ENCODE peak calls at places on chromosomes 6 and 20, in six cellular contexts. C is bronchial epithelial cell; W is RWPE2; U is CD4-positive, alpha-beta memory T cell; E is psoas muscle; S is fibroblast of lung. X is an unnamed sample. For H3K36me3, the result is how much of the 10 kb centered on the place peaks cover.

GRCh38 chr20:4059631-4060030 is 44.3 kb upstream of the RNF24 start:
- DNase-seq in E (no peak), U (no peak), W (peak), C (no peak), S (no peak), X (no peak)

GRCh38 chr6:148943451-148943850 is 196.6 kb downstream of the UST start:
- DNase-seq in U (no peak), S (no peak), C (no peak), E (no peak), W (no peak), X (no peak)

GRCh38 chr6:25966707-25967106 is 4.1 kb downstream of the TRIM38 start:
- DNase-seq in E (no peak), S (no peak), C (no peak), U (no peak), W (no peak), X (no peak)

GRCh38 chr6:121597654-121598053 is 162.2 kb downstream of the GJA1 start:
- DNase-seq in E (no peak), S (peak), C (peak), U (no peak), W (no peak), X (no peak)

GRCh38 chr6:158698876-158699440 is 49.1 kb downstream of the SYTL3 start:
- DNase-seq in U (no peak), W (no peak), S (peak), E (no peak), C (no peak), X (no peak)

GRCh38 chr6:166167258-166167731 is 356 bp downstream of the TBXT start:
- DNase-seq in S (no peak), E (no peak), C (no peak), W (no peak), U (no peak), X (no peak)

GRCh38 chr20:54228841-54229240 is 21.0 kb downstream of the PFDN4 start:
- DNase-seq in U (no peak), C (peak), S (no peak), E (no peak), W (no peak), X (no peak)

GRCh38 chr6:44615621-44616020 is 228.1 kb downstream of the CDC5L start:
- DNase-seq in E (no peak), C (no peak), U (no peak), W (no peak), S (no peak), X (no peak)

GRCh38 chr20:23937303-23938117 is 51.1 kb downstream of the GGTLC1 start:
- DNase-seq in U (peak), S (peak), E (no peak), W (no peak), C (peak), X (peak)

GRCh38 chr6:125789167-125789566 is 1.6 kb upstream of the NCOA7 start:
- DNase-seq in E (no peak), C (no peak), S (no peak), W (no peak), U (no peak), X (no peak)

GRCh38 chr6:7136859-7137334 is 29.1 kb downstream of the RREB1 start:
- DNase-seq in S (no peak), E (no peak), U (no peak), W (no peak), C (no peak), X (no peak)

GRCh38 chr20:50274570-50275430 is 84.2 kb downstream of the CEBPB start:
- DNase-seq in S (no peak), U (no peak), C (no peak), E (peak), W (peak), X (no peak)

GRCh38 chr6:37088897-37089296 is 81.1 kb upstream of the PIM1 start:
- DNase-seq in C (no peak), E (no peak), S (peak), U (no peak), W (no peak), X (no peak)

GRCh38 chr6:6806793-6807518 is 218.4 kb downstream of the LY86 start:
- DNase-seq in C (peak), W (no peak), S (no peak), U (no peak), E (no peak), X (no peak)

GRCh38 chr6:104486003-104486402 is 373.7 kb downstream of the HACE1 start:
- DNase-seq in E (no peak), W (no peak), U (no peak), C (no peak), S (no peak), X (no peak)

GRCh38 chr6:105892577-105893262 is 193.4 kb upstream of the PRDM1 start:
- DNase-seq in S (no peak), W (no peak), E (no peak), U (no peak), C (no peak), X (no peak)

GRCh38 chr6:69976591-69977090 is 110.3 kb downstream of the COL19A1 start:
- DNase-seq in E (no peak), W (no peak), S (no peak), U (no peak), C (peak), X (no peak)

GRCh38 chr6:162443101-162443500 is 284.5 kb downstream of the PRKN start:
- DNase-seq in U (no peak), E (no peak), C (peak), S (no peak), W (no peak), X (no peak)

GRCh38 chr6:137903933-137904821 is 37.1 kb downstream of the TNFAIP3 start:
- DNase-seq in W (no peak), E (no peak), U (no peak), S (no peak), C (peak), X (no peak)

GRCh38 chr6:6785163-6785521 is 196.6 kb downstream of the LY86 start:
- DNase-seq in W (no peak), E (no peak), U (no peak), C (no peak), S (peak), X (no peak)

GRCh38 chr20:34514897-34515483 is 1.2 kb upstream of the DYNLRB1 start:
- DNase-seq in W (no peak), S (peak), C (no peak), E (no peak), U (no peak), X (no peak)

GRCh38 chr6:98880486-98880885 is 46.1 kb downstream of the POU3F2 start:
- DNase-seq in S (no peak), E (no peak), U (no peak), W (no peak), C (no peak), X (no peak)

GRCh38 chr6:52326540-52327364 is 35.2 kb upstream of the PAQR8 start:
- DNase-seq in S (no peak), E (no peak), U (no peak), C (no peak), W (no peak), X (no peak)

GRCh38 chr6:117008618-117009017 is 131.6 kb downstream of the RFX6 start:
- DNase-seq in E (no peak), U (no peak), S (no peak), C (no peak), W (no peak), X (no peak)

GRCh38 chr6:25324076-25324762 is 45.0 kb downstream of the CARMIL1 start:
- DNase-seq in S (no peak), U (no peak), E (no peak), C (no peak), W (no peak), X (no peak)

GRCh38 chr6:79672631-79673065 is 41.5 kb downstream of the SH3BGRL2 start:
- DNase-seq in W (no peak), C (peak), U (no peak), S (peak), E (no peak), X (peak)

GRCh38 chr6:151242420-151242841 is 2.7 kb downstream of the AKAP12 start:
- DNase-seq in S (no peak), U (no peak), W (no peak), E (no peak), C (no peak), X (no peak)

GRCh38 chr6:130670142-130670541 is 157.1 kb upstream of the SMLR1 start:
- DNase-seq in S (no peak), U (no peak), C (no peak), W (no peak), E (no peak), X (no peak)

GRCh38 chr6:168126566-168127383 is 47.8 kb upstream of the FRMD1 start:
- DNase-seq in U (no peak), S (no peak), W (no peak), C (no peak), E (no peak), X (no peak)

GRCh38 chr6:25706314-25707014 is 48.1 kb upstream of the SLC17A4 start:
- DNase-seq in U (no peak), E (peak), C (peak), S (peak), W (no peak), X (no peak)

GRCh38 chr6:66788579-66788978 is 1081.6 kb upstream of the EYS start:
- DNase-seq in W (no peak), U (no peak), E (no peak), S (no peak), C (no peak), X (no peak)

GRCh38 chr6:81204741-81205140 is 547.7 kb downstream of the TENT5A start:
- DNase-seq in W (no peak), U (no peak), E (no peak), C (no peak), S (peak), X (no peak)

GRCh38 chr20:36784900-36785299 is 11.3 kb upstream of the DSN1 start:
- DNase-seq in U (no peak), C (no peak), S (peak), E (peak), W (no peak), X (no peak)

GRCh38 chr6:41167173-41167963 is 4.5 kb upstream of the TREM2 start:
- DNase-seq in W (no peak), S (peak), C (peak), E (no peak), U (no peak), X (no peak)

GRCh38 chr6:7193122-7193521 is 85.4 kb downstream of the RREB1 start:
- DNase-seq in E (no peak), S (no peak), W (no peak), U (no peak), C (no peak), X (no peak)

DNA sequence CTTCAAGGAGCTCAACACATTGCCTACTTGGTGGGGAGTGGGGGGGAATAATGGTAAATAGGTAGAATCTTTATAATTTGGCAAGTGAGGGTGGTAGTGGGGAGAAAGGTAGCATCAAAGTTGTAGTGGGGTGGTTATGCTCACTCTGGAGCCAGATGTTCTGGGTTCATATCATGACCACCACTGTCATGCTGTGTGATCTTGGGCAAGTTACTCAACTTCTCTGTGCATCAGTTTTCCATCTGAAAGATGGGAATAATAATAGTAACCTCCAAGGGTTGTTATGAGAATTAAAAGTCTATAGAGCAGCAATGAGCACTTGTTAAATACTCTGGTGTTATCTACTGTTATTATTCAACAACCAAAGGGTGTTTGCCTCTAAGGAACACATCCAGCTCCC is 22.0 kb upstream of the PREX1 start:
- DNase-seq in E (no peak), W (no peak), S (no peak), C (no peak), U (no peak), X (no peak)
- H3K4me3 ChIP-seq in E (no peak), W (no peak), S (no peak), C (no peak), U (no peak), X (no peak)

DNA sequence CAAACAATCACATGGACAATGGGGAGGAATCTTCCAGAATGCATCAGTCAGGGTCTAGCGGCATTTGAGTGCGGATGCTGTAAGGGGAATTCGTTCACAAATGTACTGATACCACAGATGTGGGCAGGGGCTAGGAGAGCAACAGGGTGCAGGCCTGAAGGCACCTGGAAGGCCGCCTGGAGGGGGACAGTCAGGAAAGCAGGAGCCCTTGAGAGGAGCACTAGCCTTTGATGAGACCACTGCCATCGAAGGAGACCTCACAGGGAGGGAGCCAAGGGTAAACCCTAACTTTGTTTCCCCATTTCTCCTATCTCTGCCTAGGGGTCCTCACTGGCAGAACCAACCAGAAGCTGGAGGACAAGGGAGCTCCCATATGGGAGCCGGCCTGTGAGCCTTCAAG is 38.2 kb downstream of the MYB start:
- DNase-seq in U (no peak), E (no peak), S (no peak), W (no peak), C (no peak), X (no peak)
- H3K36me3 ChIP-seq in U (under half), E (under half), S (under half), W (under half), C (under half), X (under half)

GRCh38 chr20:35541118-35541782 is 628 bp upstream of the ERGIC3 start:
- DNase-seq in U (no peak), E (no peak), S (no peak), C (no peak), W (no peak), X (no peak)
- H3K4me3 ChIP-seq in U (peak), E (peak), S (peak), C (peak), W (peak), X (peak)

GRCh38 chr20:49063279-49063678 is 17.2 kb downstream of the CSE1L start:
- DNase-seq in S (no peak), W (no peak), E (no peak), C (no peak), U (no peak), X (no peak)
- H3K36me3 ChIP-seq in S (under half), W (half or more), E (half or more), C (under half), U (under half), X (under half)

DNA sequence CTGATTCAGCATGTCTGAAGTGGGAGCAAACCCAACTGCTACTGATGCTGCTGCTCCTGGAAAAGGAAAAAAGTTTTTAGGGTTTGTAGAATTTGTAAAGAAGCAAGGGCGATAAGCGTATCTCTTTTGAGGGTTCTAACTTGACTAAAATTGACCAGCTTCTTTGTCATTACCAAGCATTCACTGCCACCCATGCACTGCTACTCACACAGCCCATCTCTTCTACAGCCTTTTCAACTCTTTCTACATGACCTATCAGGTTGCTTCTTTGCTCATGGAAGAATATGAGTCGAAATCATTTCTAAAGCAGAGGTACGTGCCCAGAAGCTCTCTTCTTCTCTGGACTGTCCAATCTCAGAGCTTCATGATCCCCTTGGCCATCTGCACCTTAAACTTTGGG is 570.9 kb downstream of the EPHA7 start:
- DNase-seq in S (no peak), U (no peak), W (no peak), C (no peak), E (no peak), X (no peak)
- H3K4me3 ChIP-seq in S (no peak), U (no peak), W (no peak), C (no peak), E (no peak), X (no peak)

GRCh38 chr20:32839227-32839981 is 19.3 kb upstream of the EFCAB8 start:
- DNase-seq in S (no peak), E (no peak), C (no peak), U (no peak), W (no peak), X (no peak)
- H3K36me3 ChIP-seq in S (under half), E (half or more), C (under half), U (under half), W (half or more), X (under half)

X was measured in Panc1.